ENCODE peak calls at places on chromosomes 7 and 10, in seven cellular contexts. G, Z, V, S, T, I and L are unnamed samples.

GRCh38 chr10:72334196-72334831 is 20.4 kb downstream of the DNAJB12 start:
- DNase-seq in V (no peak), I (no peak), S (peak), G (peak), Z (no peak), T (no peak), L (peak)

GRCh38 chr10:110725809-110726641 is 81.9 kb downstream of the RBM20 start:
- DNase-seq in T (no peak), S (no peak), Z (no peak), I (no peak), V (no peak), G (no peak), L (no peak)

GRCh38 chr7:135200824-135201331 is 10.4 kb downstream of the WDR91 start:
- DNase-seq in V (no peak), T (no peak), Z (no peak), G (no peak), I (no peak), S (no peak), L (no peak)

GRCh38 chr10:113171662-113172061 is 221.6 kb downstream of the TCF7L2 start:
- DNase-seq in V (no peak), T (no peak), G (no peak), I (no peak), S (no peak), Z (no peak), L (no peak)

GRCh38 chr10:77179015-77179695 is 458.5 kb downstream of the KCNMA1 start:
- DNase-seq in Z (no peak), G (no peak), S (no peak), V (peak), I (no peak), T (peak), L (peak)

GRCh38 chr10:119116326-119116951 is 12.5 kb downstream of the DENND10 start:
- DNase-seq in S (no peak), G (no peak), T (peak), V (no peak), Z (no peak), I (no peak), L (no peak)

GRCh38 chr7:136405931-136406777 is 429.0 kb upstream of the MTPN start:
- DNase-seq in T (peak), S (peak), Z (peak), G (peak), V (peak), I (peak), L (peak)

GRCh38 chr7:104098890-104099289 is 108.9 kb downstream of the ORC5 start:
- DNase-seq in V (no peak), G (no peak), I (no peak), T (no peak), S (no peak), Z (no peak), L (no peak)

GRCh38 chr7:145092766-145093165 is 256.9 kb upstream of the TPK1 start:
- DNase-seq in V (no peak), I (no peak), T (no peak), Z (no peak), G (no peak), S (no peak), L (no peak)

GRCh38 chr7:13077466-13077865 is 390.0 kb downstream of the ARL4A start:
- DNase-seq in V (no peak), Z (no peak), S (no peak), G (no peak), I (no peak), T (no peak), L (peak)

GRCh38 chr10:11719496-11719895 is 22.7 kb upstream of the ECHDC3 start:
- DNase-seq in Z (no peak), G (no peak), I (no peak), T (no peak), S (no peak), V (no peak), L (no peak)

GRCh38 chr7:99112097-99112496 is 31.8 kb downstream of the SMURF1 start:
- DNase-seq in T (no peak), Z (peak), G (no peak), S (no peak), V (peak), I (no peak), L (no peak)

GRCh38 chr10:13684252-13684791 is 97.6 kb downstream of the PRPF18 start:
- DNase-seq in G (no peak), I (no peak), T (peak), S (peak), V (no peak), Z (no peak), L (peak)

DNA sequence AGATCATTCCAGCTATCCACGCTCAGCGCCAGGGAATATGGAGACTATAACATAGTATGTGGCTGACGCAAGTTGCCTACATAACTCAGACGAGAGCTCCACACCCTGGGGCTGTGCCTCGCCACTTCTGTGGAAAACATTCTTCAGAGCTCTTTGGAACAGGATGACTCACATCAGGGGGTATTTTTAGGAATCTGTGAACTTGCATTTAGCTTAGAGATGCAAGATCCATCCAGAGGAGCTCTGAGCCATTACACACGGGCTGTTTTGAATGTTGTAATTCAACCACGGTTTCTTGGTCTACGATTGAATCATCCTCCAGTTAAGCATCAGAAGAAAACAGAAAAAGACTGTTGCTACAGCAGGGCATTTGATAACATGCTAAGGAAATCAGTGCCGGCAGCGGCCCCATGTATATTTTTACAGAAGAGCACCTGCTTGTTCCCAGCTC is 481.4 kb upstream of the AKR1E2 start:
- DNase-seq in G (no peak), Z (no peak), V (peak), S (no peak), T (peak), I (no peak), L (no peak)
- TF ChIP-seq CTCF in G (no peak), Z (no peak), V (no peak), S (no peak), T (no peak), I (no peak), L (no peak)

DNA sequence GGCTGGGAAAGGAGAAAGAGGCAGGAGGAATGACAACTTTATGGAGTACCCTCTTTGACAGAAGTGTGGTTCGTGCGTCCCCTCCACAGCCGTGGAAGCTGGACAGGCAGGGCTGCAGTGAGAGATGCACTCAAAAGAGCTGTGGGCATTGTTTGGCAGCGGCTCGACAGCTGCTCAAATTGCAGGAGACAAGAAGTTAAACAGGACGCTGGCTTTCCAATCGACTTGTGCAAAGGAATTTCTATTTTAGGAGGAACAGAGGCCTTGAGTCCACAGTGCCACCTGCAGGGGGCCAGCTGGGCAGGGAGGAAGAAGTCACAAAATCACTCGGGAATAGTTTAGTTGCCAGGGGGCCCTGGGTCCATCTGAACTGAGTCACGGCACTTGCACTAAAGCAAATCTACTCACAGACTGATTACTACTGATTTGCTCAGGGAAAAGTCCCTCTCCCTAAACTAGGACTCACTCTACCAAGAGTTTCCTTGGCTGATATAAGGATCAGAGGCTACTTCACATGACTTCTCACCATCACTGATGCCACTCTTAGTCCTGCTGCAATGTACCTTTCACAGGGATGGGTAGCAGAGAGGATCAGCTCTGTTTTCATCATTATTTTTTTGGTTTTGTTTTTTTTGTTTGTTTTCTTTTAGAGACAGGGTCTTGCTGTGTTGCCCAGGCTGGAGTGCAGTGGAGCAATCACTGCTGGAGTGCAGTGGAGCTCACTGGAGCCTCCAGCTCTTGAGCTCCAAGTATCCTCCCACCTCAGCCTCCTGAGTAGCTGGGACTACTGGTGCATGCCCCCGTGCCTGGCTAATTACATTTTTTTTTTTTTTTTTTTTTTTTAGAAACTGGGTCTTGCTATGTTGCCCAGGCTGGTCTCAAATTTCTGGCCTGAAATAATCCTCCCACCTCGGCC is 200.8 kb downstream of the JCAD start:
- DNase-seq in S (peak), Z (no peak), I (peak), V (peak), G (peak), T (peak), L (peak)
- TF ChIP-seq CTCF in S (peak), Z (peak), I (no peak), V (peak), G (peak), T (peak), L (peak)

DNA sequence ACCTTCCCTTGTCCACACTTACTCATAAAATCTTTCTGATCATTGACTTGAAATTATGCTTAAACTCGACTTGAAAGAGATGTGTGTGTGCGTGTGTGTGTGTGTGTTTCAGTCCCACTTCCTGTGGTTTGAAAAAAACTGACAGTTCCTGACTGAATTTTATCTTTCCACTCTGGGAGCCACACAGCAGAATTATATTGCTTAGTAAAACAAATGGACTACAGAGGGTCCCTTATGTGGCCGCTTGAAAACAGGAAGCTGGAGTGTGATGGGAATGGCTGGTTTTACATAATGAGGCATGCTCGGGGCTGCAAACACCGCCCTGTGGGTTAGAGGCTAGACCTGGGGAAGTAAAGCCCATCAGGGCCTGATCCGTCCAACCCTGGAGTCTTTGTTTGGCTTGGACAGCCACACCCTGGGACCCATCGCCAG is 54.8 kb downstream of the LYZL1 start:
- DNase-seq in V (no peak), Z (no peak), G (peak), I (no peak), S (no peak), T (no peak), L (no peak)
- TF ChIP-seq CTCF in V (no peak), Z (no peak), G (no peak), I (no peak), S (no peak), T (no peak), L (no peak)

GRCh38 chr7:47484923-47485639 is 96.8 kb downstream of the TNS3 start:
- DNase-seq in V (no peak), S (no peak), I (no peak), Z (no peak), T (no peak), G (no peak), L (no peak)

GRCh38 chr7:47484457-47484856 is 97.5 kb downstream of the TNS3 start:
- DNase-seq in V (no peak), I (no peak), G (no peak), S (no peak), Z (no peak), T (no peak), L (no peak)

GRCh38 chr7:47482013-47482761 is 99.7 kb downstream of the TNS3 start:
- DNase-seq in T (no peak), V (no peak), Z (no peak), S (no peak), G (no peak), I (no peak), L (peak)

GRCh38 chr7:47485640-47486435 is 96.1 kb downstream of the TNS3 start:
- DNase-seq in V (peak), I (no peak), T (no peak), G (no peak), S (no peak), Z (no peak), L (no peak)

DNA sequence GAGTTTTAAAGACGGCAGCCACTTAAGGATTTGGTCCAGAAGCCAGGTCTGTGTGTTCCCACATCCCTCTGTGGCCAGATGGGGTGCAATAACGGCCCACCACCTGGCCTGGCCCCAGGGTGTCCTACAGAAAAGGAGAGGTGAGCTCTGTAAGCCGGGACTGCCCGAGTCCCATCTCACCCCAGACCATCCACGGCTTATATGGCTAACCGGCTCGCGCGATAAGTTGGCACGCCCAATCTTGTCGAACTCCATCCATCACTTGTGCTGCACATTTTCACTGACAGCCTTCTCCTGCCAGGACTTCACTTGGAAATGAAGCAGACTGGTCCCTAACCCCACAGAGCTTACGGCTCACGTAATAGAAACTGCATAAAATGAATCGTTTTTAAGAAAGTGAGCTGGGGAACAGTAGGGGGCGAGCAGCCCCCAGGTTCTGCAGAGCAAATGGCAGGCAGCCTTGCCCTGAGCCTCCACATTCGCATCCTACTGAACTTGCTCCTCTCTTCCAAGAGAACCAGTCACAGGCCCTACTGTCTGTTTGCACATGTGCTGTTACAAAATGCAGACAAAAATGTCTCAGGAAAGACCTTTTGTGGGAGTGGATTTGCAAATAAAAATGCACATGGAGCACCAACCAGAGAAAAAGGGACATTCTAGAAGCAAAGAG is 98.2 kb downstream of the TNS3 start:
- DNase-seq in V (no peak), G (no peak), T (no peak), I (no peak), S (no peak), Z (no peak), L (no peak)
- TF ChIP-seq CTCF in V (peak), G (no peak), T (no peak), I (no peak), S (peak), Z (peak), L (no peak)

DNA sequence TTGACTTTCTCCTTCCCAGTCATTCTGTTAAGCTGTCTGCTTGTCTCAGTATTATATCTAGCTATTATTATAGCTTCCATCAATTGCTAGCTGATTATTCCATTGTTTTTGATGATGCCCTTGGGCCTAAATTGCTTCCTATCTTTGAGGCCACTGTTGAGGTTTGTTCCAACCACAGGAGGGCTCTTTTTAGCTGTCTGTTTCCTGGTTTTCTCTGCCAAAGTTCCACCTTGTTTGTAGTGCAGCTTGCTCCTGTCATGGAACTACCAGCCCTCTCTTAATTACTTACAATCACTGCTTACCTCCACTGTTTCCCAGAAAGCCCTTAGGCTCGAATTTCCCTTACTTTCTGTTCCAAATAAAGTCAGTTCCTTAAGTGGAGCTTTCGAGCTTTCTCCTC is 118.7 kb upstream of the SEC61G start:
- DNase-seq in I (no peak), S (no peak), T (no peak), G (no peak), V (peak), Z (no peak), L (no peak)
- TF ChIP-seq CTCF in I (no peak), S (no peak), T (no peak), G (no peak), V (peak), Z (no peak), L (no peak)

DNA sequence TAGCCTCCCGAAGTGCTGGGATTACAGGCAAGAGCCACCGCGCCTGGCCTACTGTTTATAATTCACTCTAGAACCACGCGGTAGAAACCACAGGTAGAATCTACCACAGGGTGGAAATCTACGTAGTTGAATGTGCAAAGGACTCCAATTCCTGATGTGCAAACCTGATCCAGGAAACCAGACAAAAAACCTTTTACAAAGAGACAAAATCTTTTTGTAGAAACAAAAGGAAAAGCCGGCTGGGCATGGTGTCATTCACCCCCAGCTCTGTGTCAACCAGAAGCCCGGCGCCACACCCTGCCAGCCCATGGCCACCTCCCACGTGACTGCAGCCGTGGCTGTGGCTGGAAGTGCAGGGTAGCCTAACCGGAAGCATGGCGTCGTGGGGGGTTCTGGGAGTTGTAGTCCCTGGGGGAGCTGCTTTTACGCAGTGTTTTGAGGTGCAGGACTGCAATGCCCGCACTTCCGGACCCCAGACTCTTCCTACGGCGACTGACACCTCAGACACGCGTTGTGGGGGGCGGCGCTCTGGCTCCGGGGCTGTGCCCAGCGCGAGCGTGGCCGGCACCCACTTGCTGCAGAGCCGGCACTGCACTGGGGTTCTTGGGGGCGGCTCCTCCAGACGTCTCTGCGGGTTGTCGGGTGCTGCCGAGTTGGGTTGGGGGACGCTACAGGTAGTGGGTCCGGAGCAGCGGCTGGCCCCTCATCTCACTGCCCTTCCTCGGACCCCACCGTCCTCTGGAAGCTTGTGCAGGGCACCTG is 41.5 kb upstream of the RNF216 start:
- DNase-seq in V (peak), G (peak), T (peak), Z (peak), S (peak), I (peak), L (peak)
- TF ChIP-seq CTCF in V (no peak), G (peak), T (peak), Z (no peak), S (no peak), I (no peak), L (no peak)

GRCh38 chr7:71238541-71238940 is 106.6 kb downstream of the GALNT17 start:
- DNase-seq in T (no peak), V (no peak), Z (no peak), S (no peak), G (no peak), I (no peak), L (no peak)

GRCh38 chr7:71239517-71239916 is 107.6 kb downstream of the GALNT17 start:
- DNase-seq in V (no peak), T (no peak), G (no peak), Z (no peak), S (no peak), I (no peak), L (no peak)

GRCh38 chr7:71236488-71237179 is 104.7 kb downstream of the GALNT17 start:
- DNase-seq in I (peak), S (no peak), T (peak), Z (no peak), V (no peak), G (no peak), L (no peak)

GRCh38 chr7:71235263-71235662 is 103.3 kb downstream of the GALNT17 start:
- DNase-seq in S (no peak), T (no peak), V (no peak), Z (no peak), I (no peak), G (no peak), L (no peak)

GRCh38 chr7:71237945-71238344 is 106.0 kb downstream of the GALNT17 start:
- DNase-seq in S (no peak), I (peak), G (no peak), T (peak), V (no peak), Z (no peak), L (no peak)
- TF ChIP-seq CTCF in S (no peak), I (no peak), G (no peak), T (peak), V (no peak), Z (no peak), L (no peak)